ENCODE peak calls at places on chromosomes 12 and 14, in eight cellular contexts. V is SK-N-SH, A is A549, X is WTC11, H is HepG2, Q is GM12878, T is HCT116, K is endothelial cell of umbilical vein. C is an unnamed sample.

GRCh38 chr12:101116911-101117310 is 93.1 kb downstream of the SLC5A8 start:
- DNase-seq in V (no peak), A (no peak), X (no peak), H (no peak), Q (no peak), T (no peak), K (no peak), C (no peak)

GRCh38 chr12:80894179-80894578 is 43.6 kb downstream of the LIN7A start:
- DNase-seq in V (no peak), A (no peak), X (no peak), H (no peak), Q (no peak), T (no peak), K (no peak), C (no peak)

GRCh38 chr12:132329036-132329738 is at the start of gene GALNT9:
- DNase-seq in V (no peak), A (no peak), X (peak; percentile 72), H (no peak), Q (no peak), T (no peak), K (no peak), C (peak; percentile 55)

GRCh38 chr12:113912761-113913295 is 53.3 kb downstream of the RBM19 start:
- DNase-seq in V (peak; percentile 82), A (peak; percentile 79), X (peak; percentile 89), H (peak; percentile 50), Q (no peak), T (peak; percentile 52), K (peak; percentile 79), C (peak; percentile 83)

GRCh38 chr12:5177096-5177495 is 133.4 kb downstream of the KCNA5 start:
- DNase-seq in V (no peak), A (no peak), X (no peak), H (no peak), Q (no peak), T (no peak), K (no peak), C (no peak)

GRCh38 chr12:119835068-119835467 is 42.1 kb downstream of the CIT start:
- DNase-seq in V (no peak), A (no peak), X (peak; percentile 16), H (no peak), Q (no peak), T (no peak), K (no peak), C (no peak)

GRCh38 chr12:20493924-20494323 is 125.6 kb downstream of the PDE3A start:
- DNase-seq in V (no peak), A (no peak), X (no peak), H (no peak), Q (no peak), T (no peak), K (peak; percentile 14), C (no peak)

GRCh38 chr12:83802011-83802410 is 1110.6 kb downstream of the SLC6A15 start:
- DNase-seq in V (peak; percentile 5), A (no peak), X (no peak), H (no peak), Q (no peak), T (no peak), K (no peak), C (no peak)

GRCh38 chr12:9248435-9248834 is 40.2 kb upstream of the PZP start:
- DNase-seq in V (no peak), A (no peak), X (no peak), H (no peak), Q (no peak), T (no peak), K (no peak), C (no peak)

GRCh38 chr14:106738075-106738474 is 1211.7 kb downstream of the TMEM121 start:
- DNase-seq in V (no peak), A (no peak), X (no peak), H (no peak), Q (no peak), T (no peak), K (no peak), C (peak; percentile 27)

GRCh38 chr14:79992799-79993198 is 218.5 kb downstream of the DIO2 start:
- DNase-seq in V (no peak), A (no peak), X (no peak), H (no peak), Q (no peak), T (no peak), K (no peak), C (peak; percentile 1)

GRCh38 chr14:66709292-66709691 is 201.3 kb downstream of the GPHN start:
- DNase-seq in V (no peak), A (no peak), X (no peak), H (peak; percentile 8), Q (no peak), T (peak; percentile 21), K (peak; percentile 52), C (peak; percentile 21)

DNA sequence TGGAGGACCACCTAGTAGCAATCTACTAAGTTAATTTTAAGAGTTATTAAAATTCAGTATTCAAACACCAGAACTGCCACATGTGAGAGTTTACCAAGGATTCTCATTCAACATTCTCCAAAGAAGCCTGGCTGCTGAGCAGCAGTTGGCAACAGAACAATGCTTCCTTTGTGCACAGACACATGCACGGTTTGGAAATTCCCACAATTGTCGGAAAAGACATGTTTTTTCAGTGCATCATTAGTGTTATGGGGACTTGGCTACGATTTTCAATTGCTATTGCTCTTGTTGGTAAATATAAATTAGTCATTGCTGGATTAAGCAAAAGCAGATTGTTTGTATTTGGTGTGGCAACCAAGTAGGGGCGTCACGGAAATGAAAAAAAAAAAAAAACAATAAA is 22.2 kb downstream of the ST8SIA1 start:
- DNase-seq in V (no peak), A (no peak), X (no peak), H (peak; percentile 5), Q (no peak), T (no peak), K (no peak), C (no peak)
- TF ChIP-seq MAX in V (no peak), A (no peak), X (no peak), H (no peak), Q (no peak), T (no peak), K (no peak), C (no peak)

GRCh38 chr12:53424626-53425514 is 1.2 kb downstream of the AMHR2 start:
- DNase-seq in V (peak; percentile 36), A (no peak), X (no peak), H (no peak), Q (no peak), T (no peak), K (no peak), C (no peak)

GRCh38 chr12:53427905-53428594 is 4.4 kb downstream of the AMHR2 start:
- DNase-seq in V (no peak), A (peak; percentile 89), X (no peak), H (no peak), Q (no peak), T (peak; percentile 80), K (no peak), C (no peak)

GRCh38 chr12:53428741-53429140 is 5.1 kb downstream of the AMHR2 start:
- DNase-seq in V (no peak), A (no peak), X (no peak), H (no peak), Q (no peak), T (no peak), K (no peak), C (no peak)

GRCh38 chr12:53423597-53423996 is at the start of gene AMHR2:
- DNase-seq in V (no peak), A (no peak), X (no peak), H (no peak), Q (no peak), T (no peak), K (no peak), C (no peak)

DNA sequence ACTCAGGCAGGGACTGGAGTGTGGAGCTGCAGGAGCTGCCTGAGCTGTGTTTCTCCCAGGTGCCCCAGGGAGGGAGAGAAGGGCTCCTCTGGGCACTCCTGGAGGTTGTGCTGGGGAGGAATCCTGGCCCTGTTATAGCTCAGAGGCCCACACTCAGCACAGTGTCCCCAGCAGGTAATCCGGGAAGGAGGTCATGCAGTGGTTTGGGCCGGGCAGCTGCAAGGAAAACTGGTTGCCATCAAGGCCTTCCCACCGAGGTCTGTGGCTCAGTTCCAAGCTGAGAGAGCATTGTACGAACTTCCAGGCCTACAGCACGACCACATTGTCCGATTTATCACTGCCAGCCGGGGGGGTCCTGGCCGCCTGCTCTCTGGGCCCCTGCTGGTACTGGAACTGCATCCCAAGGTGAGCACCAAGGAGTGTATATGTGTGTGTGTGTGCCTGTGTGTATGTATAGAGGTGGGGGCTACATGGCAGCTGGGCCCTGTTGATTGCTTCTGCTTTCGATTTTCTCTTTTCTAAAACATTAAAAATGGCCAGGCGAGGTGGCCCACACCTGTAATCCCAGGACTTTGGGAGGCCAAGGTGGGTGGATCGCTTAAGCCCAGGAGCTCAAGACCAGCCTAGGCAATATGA is 2.0 kb downstream of the AMHR2 start:
- DNase-seq in V (no peak), A (no peak), X (no peak), H (no peak), Q (no peak), T (no peak), K (no peak), C (no peak)
- TF ChIP-seq MAX in V (no peak), A (no peak), X (no peak), H (no peak), Q (no peak), T (no peak), K (no peak), C (no peak)

DNA sequence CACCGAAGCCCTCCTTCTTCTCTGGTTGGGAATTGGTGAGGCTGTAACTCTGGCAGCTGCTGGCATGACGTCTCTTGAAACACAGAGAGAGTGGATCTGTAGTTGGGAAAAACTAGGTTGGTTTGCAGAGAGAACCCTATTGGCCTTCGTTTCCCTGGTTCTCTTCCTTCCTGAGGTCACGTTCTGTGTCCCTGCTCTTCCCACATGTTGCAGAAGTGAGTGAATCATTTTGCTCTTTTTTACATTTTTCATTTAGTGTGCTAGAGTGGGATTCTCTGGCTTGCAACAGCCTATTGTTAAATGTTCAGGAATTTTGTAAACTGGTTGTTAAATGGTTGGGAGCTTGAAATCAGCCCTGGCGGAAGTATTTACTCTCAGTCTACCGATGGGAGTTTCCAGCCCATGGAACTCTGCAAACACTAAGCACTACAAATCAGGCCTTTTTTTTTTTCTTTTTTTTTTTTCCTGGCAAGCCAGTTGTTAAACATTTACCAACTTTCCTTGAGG is 26.8 kb upstream of the CKAP4 start:
- DNase-seq in V (no peak), A (no peak), X (no peak), H (peak; percentile 87), Q (no peak), T (no peak), K (no peak), C (no peak)
- TF ChIP-seq MAX in V (no peak), A (no peak), X (no peak), H (no peak), Q (no peak), T (no peak), K (no peak), C (no peak)

DNA sequence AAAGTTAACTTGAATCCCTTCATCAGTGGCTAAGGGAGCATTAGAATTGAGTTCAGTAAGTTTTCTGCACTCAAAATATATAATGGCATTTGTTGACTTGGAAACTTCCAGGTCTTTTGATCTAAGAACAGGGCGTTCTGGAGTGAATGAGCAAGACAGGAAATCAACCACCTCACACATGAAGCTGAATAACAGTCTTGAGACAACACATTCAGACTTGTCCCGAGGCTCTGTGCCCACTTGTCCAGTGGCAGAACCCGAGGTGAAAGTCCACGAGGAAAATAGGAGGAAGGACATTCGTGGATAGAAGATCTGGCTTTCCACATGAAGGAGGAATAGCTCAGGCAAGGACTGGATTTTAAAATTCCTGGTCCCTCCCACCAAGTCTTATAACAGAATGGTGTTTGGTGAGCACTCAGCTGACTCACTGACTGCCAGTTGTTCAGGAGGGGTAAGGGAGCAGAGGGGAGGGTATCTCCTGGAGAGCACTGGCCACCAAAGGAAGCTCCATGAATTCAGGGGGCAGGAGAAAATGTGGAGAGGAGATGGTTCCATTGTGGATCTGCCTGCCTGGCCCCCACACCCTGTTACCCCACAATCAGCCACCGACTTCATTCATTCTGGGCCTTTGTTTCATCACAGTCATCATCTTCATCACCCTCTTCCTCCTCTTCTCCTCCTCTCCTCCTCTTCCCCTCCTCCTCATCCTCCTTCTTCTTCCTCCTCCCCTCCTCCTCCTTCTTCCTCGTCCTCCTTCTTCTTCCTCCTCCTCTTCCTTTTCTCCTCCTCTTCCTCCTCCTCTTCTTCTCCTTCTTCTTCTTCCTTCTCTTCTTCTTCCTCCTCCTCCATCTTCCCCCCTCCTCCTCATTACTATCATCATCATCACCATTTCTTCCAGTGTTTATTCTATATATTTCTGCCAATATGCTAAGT is 620.1 kb downstream of the MED13L start:
- DNase-seq in V (no peak), A (no peak), X (no peak), H (no peak), Q (no peak), T (no peak), K (no peak), C (no peak)
- TF ChIP-seq MAX in V (no peak), A (no peak), X (no peak), H (no peak), Q (no peak), T (no peak), K (no peak), C (no peak)